ENCODE peak calls at places on chromosomes 7 and 10, in four cellular contexts. O is transverse colon, V is A549, W is HepG2. L is an unnamed sample.

GRCh38 chr10:91597397-91597881 is 35.4 kb downstream of the PPP1R3C start:
- DNase-seq in O (no peak), V (no peak), W (peak; percentile 60), L (no peak)

GRCh38 chr10:26378763-26379361 is 59.3 kb upstream of the APBB1IP start:
- DNase-seq in O (no peak), V (no peak), W (no peak), L (no peak)

GRCh38 chr7:105906690-105907089 is 30.3 kb upstream of the ATXN7L1 start:
- DNase-seq in O (no peak), V (no peak), W (no peak), L (peak; percentile 76)

GRCh38 chr7:36127075-36127740 is 25.8 kb upstream of the EEPD1 start:
- DNase-seq in O (no peak), V (no peak), W (no peak), L (no peak)

GRCh38 chr10:53536322-53536721 is 763.7 kb upstream of the MBL2 start:
- DNase-seq in O (no peak), V (no peak), W (no peak), L (no peak)

GRCh38 chr10:125982256-125982948 is 86.0 kb downstream of the FANK1 start:
- DNase-seq in O (peak; percentile 17), V (peak; percentile 35), W (peak; percentile 41), L (no peak)

GRCh38 chr7:140533394-140533872 is 54.1 kb upstream of the MKRN1 start:
- DNase-seq in O (no peak), V (no peak), W (peak; percentile 76), L (peak; percentile 39)

GRCh38 chr7:147913239-147913638 is 677.3 kb upstream of the C7orf33 start:
- DNase-seq in O (no peak), V (no peak), W (no peak), L (no peak)

GRCh38 chr7:102248456-102249395 is 37.9 kb upstream of the SH2B2 start:
- DNase-seq in O (no peak), V (no peak), W (no peak), L (no peak)

GRCh38 chr7:69739182-69739581 is 140.9 kb downstream of the AUTS2 start:
- DNase-seq in O (no peak), V (no peak), W (no peak), L (no peak)
- TF ChIP-seq EP300 in O (no peak), V (no peak), W (no peak), L (no peak)

GRCh38 chr10:104328636-104328915 is 9.7 kb downstream of the ITPRIP start:
- DNase-seq in O (no peak), V (no peak), W (no peak), L (no peak)

GRCh38 chr10:104329754-104330153 is 8.5 kb downstream of the ITPRIP start:
- DNase-seq in O (no peak), V (no peak), W (no peak), L (peak; percentile 64)

GRCh38 chr10:104326991-104327610 is 11.2 kb downstream of the ITPRIP start:
- DNase-seq in O (no peak), V (no peak), W (no peak), L (peak; percentile 48)

GRCh38 chr10:104328916-104329710 is 9.2 kb downstream of the ITPRIP start:
- DNase-seq in O (no peak), V (peak; percentile 51), W (peak; percentile 23), L (peak; percentile 87)

DNA sequence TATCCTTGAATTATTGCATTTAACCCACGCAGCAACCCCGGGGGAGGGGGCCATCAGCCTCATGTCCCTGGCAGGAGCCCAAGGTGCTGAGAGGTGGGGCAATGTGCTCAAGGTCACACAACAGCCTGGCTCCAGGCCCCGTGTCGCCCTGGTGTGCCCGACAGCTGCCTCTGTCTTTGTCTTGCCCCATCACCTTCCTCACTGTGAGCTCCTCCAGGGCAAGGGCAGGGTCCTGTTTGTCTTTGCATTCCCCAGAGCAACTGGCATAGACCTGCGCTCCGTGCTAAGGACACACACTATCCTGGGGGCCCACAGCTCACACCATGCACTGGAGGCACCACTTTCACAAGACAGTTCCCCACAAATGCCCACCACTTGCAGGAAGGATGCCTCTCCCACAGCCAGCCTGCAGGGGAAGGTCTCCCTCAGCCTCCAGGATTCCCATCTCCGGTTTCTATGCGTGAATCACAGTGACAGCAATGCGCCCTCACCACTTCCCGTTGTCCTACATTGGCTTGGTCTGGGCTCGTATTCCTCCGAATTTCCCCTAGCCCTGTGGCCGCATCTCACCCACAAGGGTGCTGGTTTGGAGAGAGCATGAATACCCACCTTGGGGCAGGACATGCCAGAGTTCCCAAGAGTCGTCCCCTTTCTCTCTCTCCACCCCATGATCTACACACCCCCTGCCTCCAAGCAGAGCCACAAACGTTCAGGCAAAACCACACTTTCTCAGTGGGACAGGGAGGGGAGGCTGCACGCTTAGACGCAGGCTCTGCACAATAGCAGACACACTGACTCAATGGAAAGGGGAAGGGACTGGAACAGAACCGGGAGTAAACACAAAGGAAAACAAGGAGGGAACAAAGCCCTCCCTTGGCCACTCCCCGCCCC is 10.3 kb downstream of the ITPRIP start:
- DNase-seq in O (no peak), V (no peak), W (peak; percentile 28), L (peak; percentile 81)
- H3K4me3 ChIP-seq in O (no peak overlapping the region), V (peak overlapping the region; percentile 33), W (peak overlapping the region; percentile 63), L (peak overlapping the region; percentile 4)

GRCh38 chr7:23691320-23691719 is 11.3 kb downstream of the FAM221A start:
- DNase-seq in O (no peak), V (no peak), W (no peak), L (no peak)
- TF ChIP-seq EP300 in O (no peak), V (no peak), W (no peak), L (no peak)

DNA sequence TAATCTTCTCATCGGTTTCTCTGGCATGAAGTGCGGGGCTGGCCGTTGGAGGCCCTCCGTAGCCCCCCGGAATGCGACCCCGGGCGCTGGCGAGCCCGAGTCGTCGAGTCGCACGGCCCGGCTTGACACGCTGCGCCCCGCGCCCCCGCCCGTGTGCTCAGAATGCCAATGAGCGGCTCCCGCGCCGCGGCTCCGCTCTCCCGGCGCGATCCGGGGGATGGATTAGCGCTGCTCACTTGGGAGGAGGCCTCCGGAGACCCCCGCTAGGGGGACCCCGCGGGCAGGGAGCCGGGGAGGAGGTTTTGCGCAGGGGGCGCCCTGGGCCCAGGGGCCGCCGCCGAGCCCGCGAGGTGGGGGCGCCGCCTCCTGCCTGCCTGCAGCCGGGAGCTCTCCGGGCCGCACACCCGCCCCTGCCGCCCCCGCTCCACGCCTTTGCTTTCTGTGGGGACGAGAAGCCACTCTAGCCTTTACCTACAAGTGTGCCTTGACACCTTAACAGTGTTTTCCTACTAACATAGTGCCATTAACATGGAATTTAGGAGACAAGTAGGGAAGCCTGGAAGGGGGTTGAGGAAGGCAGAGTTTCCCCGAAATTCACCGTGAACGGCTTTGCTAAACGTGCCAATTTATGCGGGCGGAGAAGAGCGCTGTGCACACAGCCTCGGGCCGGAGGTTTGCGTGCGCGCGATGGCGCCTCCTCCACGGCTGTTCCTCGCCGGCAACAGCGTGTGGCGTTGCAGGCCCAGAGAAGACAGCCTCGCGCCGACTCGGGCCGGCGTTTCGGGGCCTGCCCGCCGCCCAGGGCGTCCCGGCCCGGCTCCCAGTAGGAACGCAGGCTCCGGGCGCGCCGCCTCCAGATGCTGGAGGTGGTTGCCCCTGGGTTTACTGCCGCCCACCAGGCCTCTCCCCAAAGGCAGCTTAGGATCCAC is 7.1 kb downstream of the SHH start:
- DNase-seq in O (peak; percentile 61), V (peak; percentile 91), W (no peak), L (no peak)
- H3K4me3 ChIP-seq in O (peak overlapping the region; percentile 31), V (peak overlapping the region; percentile 51), W (no peak overlapping the region), L (peak overlapping the region; percentile 37)

GRCh38 chr7:120436487-120437060 is 163.6 kb downstream of the KCND2 start:
- DNase-seq in O (no peak), V (no peak), W (no peak), L (no peak)
- TF ChIP-seq EP300 in O (no peak), V (no peak), W (no peak), L (no peak)

DNA sequence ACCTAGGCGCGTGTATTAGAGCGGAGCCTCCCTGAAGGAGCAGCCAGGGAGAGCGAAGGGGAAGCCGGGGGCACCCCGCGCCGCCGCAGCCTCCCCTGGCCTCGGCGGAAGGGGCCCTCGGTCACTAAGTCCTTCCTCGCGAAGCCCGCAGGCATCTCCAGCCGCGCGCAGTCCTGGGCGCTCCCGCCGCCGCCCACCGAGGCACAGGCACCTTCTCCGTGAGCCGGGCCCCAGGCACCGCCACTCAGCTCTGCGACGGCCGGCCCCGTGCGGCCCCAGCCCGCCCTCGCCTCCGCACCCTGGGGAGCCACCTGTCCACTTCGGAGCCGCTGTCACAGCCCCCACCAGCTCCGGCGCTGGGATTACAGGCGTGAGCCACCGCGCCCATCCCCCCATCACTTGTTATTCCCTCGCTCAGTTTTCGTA is 80.8 kb downstream of the ZNF467 start:
- DNase-seq in O (no peak), V (no peak), W (no peak), L (no peak)
- H3K4me3 ChIP-seq in O (peak overlapping the region; percentile 20), V (no peak overlapping the region), W (peak overlapping the region; percentile 74), L (peak overlapping the region; percentile 24)

GRCh38 chr10:12364559-12364958 is 15.2 kb downstream of the CAMK1D start:
- DNase-seq in O (no peak), V (no peak), W (no peak), L (peak; percentile 18)

GRCh38 chr10:12357525-12358151 is 8.3 kb downstream of the CAMK1D start:
- DNase-seq in O (no peak), V (no peak), W (no peak), L (no peak)

GRCh38 chr10:12358863-12359647 is 9.7 kb downstream of the CAMK1D start:
- DNase-seq in O (peak; percentile 16), V (no peak), W (no peak), L (peak; percentile 75)

GRCh38 chr10:12355384-12355783 is 6.0 kb downstream of the CAMK1D start:
- DNase-seq in O (no peak), V (no peak), W (no peak), L (no peak)

DNA sequence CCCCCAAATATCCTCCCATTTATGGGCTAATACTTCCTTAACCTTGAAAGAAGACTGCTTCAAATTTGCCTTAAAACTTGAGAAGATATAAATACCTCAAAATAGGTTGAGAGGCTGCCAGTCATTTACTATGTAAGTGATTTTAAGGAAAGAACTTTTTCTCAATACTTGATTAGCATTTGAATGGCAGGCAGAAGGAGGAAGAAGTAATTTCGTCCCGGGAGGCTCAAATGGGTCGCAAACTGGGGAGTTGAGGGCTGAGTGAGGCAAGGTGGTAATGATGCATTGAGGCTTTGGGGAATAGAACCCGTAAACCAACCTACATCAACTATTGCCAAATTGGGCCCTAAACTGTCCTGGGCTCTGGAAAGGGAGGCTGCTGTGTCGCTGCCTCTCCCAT is 11.1 kb downstream of the CAMK1D start:
- DNase-seq in O (no peak), V (no peak), W (no peak), L (peak; percentile 35)
- TF ChIP-seq EP300 in O (no peak), V (no peak), W (no peak), L (no peak)

GRCh38 chr7:100825215-100825671 is 2.1 kb downstream of the EPHB4 start:
- DNase-seq in O (no peak), V (no peak), W (no peak), L (no peak)
- H3K4me3 ChIP-seq in O (peak overlapping the region; percentile 81), V (peak overlapping the region; percentile 100), W (peak overlapping the region; percentile 87), L (peak overlapping the region; percentile 74)

L was measured in sigmoid colon.